ENCODE peak calls at places on chromosomes 2 and 18, in four cellular contexts. K is HL-60, P is GM12878, Z is K562. M is an unnamed sample.

GRCh38 chr2:274503-274902 is 9.8 kb downstream of the ACP1 start:
- DNase-seq in K (no peak), P (no peak), Z (no peak), M (no peak)

GRCh38 chr2:120344991-120345975 is 653 bp upstream of the INHBB start:
- DNase-seq in K (no peak), P (no peak), Z (no peak), M (peak)

GRCh38 chr2:177030391-177031000 is 182.1 kb upstream of the HNRNPA3 start:
- DNase-seq in K (no peak), P (no peak), Z (no peak), M (no peak)

GRCh38 chr2:23414106-23414505 is 29.1 kb downstream of the KLHL29 start:
- DNase-seq in K (no peak), P (no peak), Z (no peak), M (no peak)

GRCh38 chr2:170212625-170213280 is 34.8 kb downstream of the MYO3B start:
- DNase-seq in K (no peak), P (peak), Z (no peak), M (no peak)

GRCh38 chr2:208820289-208820688 is 413.7 kb downstream of the PTH2R start:
- DNase-seq in K (no peak), P (no peak), Z (no peak), M (no peak)

GRCh38 chr18:32637216-32637615 is 135.6 kb downstream of the KLHL14 start:
- DNase-seq in K (no peak), P (no peak), Z (no peak), M (no peak)

GRCh38 chr2:227267406-227268115 is 57.5 kb upstream of the MFF start:
- DNase-seq in K (no peak), P (no peak), Z (no peak), M (no peak)

GRCh38 chr2:24978661-24979060 is 6.9 kb upstream of the DNAJC27 start:
- DNase-seq in K (no peak), P (no peak), Z (no peak), M (no peak)

GRCh38 chr2:71831208-71831577 is 316.5 kb downstream of the CYP26B1 start:
- DNase-seq in K (no peak), P (no peak), Z (no peak), M (no peak)

GRCh38 chr2:73210019-73210418 is 4.0 kb upstream of the SMYD5 start:
- DNase-seq in K (no peak), P (no peak), Z (peak), M (no peak)

GRCh38 chr2:204483497-204484164 is 61.6 kb upstream of the PARD3B start:
- DNase-seq in K (no peak), P (no peak), Z (peak), M (no peak)

GRCh38 chr2:231528636-231529030 is 1.6 kb downstream of the NMUR1 start:
- DNase-seq in K (no peak), P (no peak), Z (no peak), M (no peak)

GRCh38 chr2:212595036-212595654 is 56.5 kb upstream of the ERBB4 start:
- DNase-seq in K (no peak), P (peak), Z (no peak), M (no peak)

GRCh38 chr2:98487806-98488189 is 43.1 kb downstream of the INPP4A start:
- DNase-seq in K (peak), P (peak), Z (peak), M (no peak)

GRCh38 chr18:76524900-76525698 is 30.1 kb upstream of the ZNF516 start:
- DNase-seq in K (no peak), P (no peak), Z (no peak), M (no peak)

DNA sequence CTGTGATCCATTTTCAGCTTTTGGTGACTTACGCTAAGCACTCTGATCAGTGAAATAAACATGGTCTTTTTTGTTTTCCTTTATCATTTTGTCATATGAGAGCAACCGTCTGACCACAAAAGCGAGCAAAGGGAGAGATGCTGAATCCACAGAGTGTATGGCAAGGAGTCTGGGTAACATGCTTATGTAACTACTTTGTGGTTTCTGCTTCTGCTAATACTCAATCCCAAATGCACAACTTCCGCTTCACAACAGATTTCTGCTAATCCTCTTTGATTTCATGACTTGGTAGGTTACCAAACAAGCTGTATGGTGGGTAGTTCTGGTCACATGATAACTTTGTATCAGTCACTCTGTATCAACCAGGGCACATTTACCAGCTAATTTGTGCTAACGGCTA is 908.4 kb upstream of the CRIM1 start:
- DNase-seq in K (peak), P (no peak), Z (no peak), M (no peak)
- TF ChIP-seq SPI1 in K (peak), P (no peak), Z (no peak), M (no peak)

GRCh38 chr2:153404792-153405191 is 73.8 kb downstream of the RPRM start:
- DNase-seq in K (no peak), P (no peak), Z (no peak), M (no peak)
- TF ChIP-seq SPI1 in K (no peak), P (no peak), Z (no peak), M (no peak)

GRCh38 chr18:8091042-8091441 is 518.2 kb upstream of the RAB12 start:
- DNase-seq in K (no peak), P (no peak), Z (no peak), M (no peak)
- TF ChIP-seq SPI1 in K (no peak), P (no peak), Z (no peak), M (no peak)

DNA sequence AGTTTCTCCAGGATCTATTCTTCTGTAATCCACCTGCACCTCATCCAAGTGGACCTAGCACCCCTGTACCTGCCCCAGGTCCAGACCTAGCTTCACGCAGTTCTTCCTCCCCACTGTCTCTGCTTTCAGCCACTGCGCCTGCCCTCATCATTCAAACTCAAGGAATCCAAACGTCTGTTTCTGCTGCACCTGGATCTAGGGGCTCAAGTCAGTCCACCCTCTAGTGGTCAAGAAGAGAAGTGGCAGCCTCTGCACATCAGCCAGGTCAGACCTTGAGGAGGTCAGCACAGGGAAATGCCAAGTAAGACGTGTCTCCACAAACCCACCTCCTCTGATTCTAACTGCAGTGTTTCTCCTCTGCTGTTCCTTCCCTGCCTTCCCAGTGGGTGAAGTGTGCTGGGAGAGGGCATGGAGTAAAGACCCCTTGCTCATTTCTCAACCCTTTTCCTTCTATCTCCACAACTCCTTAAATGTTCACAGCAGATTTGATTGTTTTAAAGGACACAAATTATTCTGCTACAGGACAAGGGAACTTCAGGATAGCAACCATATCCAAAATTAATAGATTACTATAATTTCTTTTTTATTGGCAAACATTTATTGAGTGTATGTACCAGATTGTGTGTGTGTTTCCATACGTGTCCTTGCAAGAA is 8.7 kb upstream of the RNF152 start:
- DNase-seq in K (peak), P (peak), Z (peak), M (peak)
- TF ChIP-seq SPI1 in K (no peak), P (no peak), Z (no peak), M (no peak)

DNA sequence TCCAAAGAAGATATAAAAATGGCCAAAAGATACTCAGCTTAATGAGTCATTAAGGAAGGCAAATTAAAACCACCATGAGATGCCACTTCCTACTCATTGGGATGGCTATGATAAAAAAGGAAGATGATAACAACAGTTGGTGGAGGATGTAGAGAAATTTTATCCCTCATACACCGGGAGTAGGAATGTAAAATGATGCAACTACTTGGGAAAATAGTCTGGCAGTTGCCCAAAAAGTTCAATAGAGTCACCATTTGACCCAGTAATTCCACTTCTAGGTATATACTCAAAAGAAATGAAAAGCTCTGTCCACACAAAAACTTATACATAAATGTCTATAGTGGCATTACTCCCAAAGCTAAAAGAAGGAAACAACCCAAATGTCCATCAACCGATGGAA is 10.1 kb upstream of the SULT1C2 start:
- DNase-seq in K (no peak), P (no peak), Z (no peak), M (no peak)
- TF ChIP-seq SPI1 in K (no peak), P (no peak), Z (no peak), M (no peak)

DNA sequence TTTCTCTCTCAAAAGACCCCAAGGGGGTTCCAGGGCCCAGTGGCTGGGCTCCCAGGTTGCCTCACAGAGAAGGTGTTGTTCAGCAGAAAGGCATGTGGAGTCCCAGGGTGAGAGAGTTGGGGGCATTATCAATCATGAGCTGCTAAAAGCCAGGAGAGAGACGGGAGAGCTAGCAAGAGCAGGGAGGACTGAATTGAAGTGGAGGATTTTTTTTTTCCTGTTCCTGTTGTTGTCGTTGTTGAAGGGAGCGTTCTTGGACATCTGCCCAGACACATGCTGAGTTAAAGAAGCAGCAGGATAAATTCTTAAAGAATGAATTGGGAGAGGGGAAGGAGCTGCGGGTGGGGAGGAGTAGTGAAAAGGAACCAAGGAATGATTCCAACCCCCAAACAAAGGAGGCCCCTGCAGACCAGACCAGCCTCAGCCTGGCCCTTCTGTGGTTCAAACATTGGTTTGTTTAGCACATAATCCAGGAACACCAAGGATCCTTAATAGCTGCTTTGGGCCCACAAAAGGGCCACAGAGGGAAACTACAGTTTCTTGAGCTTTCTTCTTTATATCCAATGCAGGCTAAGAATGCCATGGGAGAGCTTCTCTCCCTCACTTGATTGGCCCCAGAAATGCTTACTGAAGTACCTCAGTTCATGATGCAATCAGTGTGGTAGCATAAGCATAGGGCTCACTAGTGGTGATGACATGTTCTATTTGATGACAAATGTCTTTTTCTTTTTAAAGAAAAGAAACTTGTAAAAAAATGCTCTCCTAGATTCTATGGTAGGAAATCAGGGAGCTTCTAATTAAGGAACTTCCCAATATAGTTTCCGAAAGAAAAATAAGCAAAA is 146.0 kb downstream of the SETBP1 start:
- DNase-seq in K (no peak), P (no peak), Z (no peak), M (no peak)
- TF ChIP-seq SPI1 in K (no peak), P (no peak), Z (no peak), M (no peak)

GRCh38 chr2:214465386-214466146 is 54.7 kb downstream of the VWC2L start:
- DNase-seq in K (no peak), P (no peak), Z (no peak), M (no peak)
- TF ChIP-seq SPI1 in K (no peak), P (no peak), Z (no peak), M (no peak)

GRCh38 chr2:160507046-160507407 is 13.4 kb upstream of the RBMS1 start:
- DNase-seq in K (no peak), P (no peak), Z (no peak), M (no peak)
- TF ChIP-seq SPI1 in K (no peak), P (no peak), Z (no peak), M (no peak)